ENCODE peak calls at places on chromosome 6, in ten cellular contexts. One of them, this sample, is unnamed. For H3K36me3, the result is how much of the 10 kb centered on the place peaks cover.

GRCh38 chr6:57182017-57182432 is 9.9 kb downstream of the BAG2 start:
- DNase-seq in RWPE2: no peak
- DNase-seq in psoas muscle: no peak
- DNase-seq in lower lobe of right lung: no peak
- DNase-seq in NT2/D1: no peak
- DNase-seq in tibial artery: no peak
- DNase-seq in CD8-positive, alpha-beta T cell: no peak
- DNase-seq in PC-9: no peak
- DNase-seq in GM23248: no peak
- DNase-seq in left lung: no peak
- DNase-seq in this sample: no peak

GRCh38 chr6:137666202-137666774 is 172.1 kb upstream of the OLIG3 start:
- DNase-seq in tibial artery: no peak
- DNase-seq in lower lobe of right lung: no peak
- DNase-seq in GM23248: no peak
- DNase-seq in CD8-positive, alpha-beta T cell: no peak
- DNase-seq in NT2/D1: no peak
- DNase-seq in RWPE2: no peak
- DNase-seq in PC-9: no peak
- DNase-seq in left lung: no peak
- DNase-seq in psoas muscle: no peak
- DNase-seq in this sample: no peak

GRCh38 chr6:75145976-75146375 is 59.9 kb downstream of the COL12A1 start:
- DNase-seq in tibial artery: no peak
- DNase-seq in CD8-positive, alpha-beta T cell: no peak
- DNase-seq in lower lobe of right lung: no peak
- DNase-seq in RWPE2: no peak
- DNase-seq in left lung: no peak
- DNase-seq in PC-9: no peak
- DNase-seq in psoas muscle: no peak
- DNase-seq in GM23248: no peak
- DNase-seq in NT2/D1: no peak
- DNase-seq in this sample: no peak

GRCh38 chr6:113684382-113684901 is 172.7 kb upstream of the MARCKS start:
- DNase-seq in NT2/D1: no peak
- DNase-seq in tibial artery: no peak
- DNase-seq in GM23248: peak
- DNase-seq in PC-9: peak
- DNase-seq in CD8-positive, alpha-beta T cell: no peak
- DNase-seq in RWPE2: no peak
- DNase-seq in left lung: no peak
- DNase-seq in lower lobe of right lung: no peak
- DNase-seq in psoas muscle: no peak
- DNase-seq in this sample: no peak

GRCh38 chr6:89794324-89794723 is 25.3 kb downstream of the MDN1 start:
- DNase-seq in lower lobe of right lung: no peak
- DNase-seq in RWPE2: no peak
- DNase-seq in PC-9: no peak
- DNase-seq in left lung: no peak
- DNase-seq in psoas muscle: no peak
- DNase-seq in CD8-positive, alpha-beta T cell: no peak
- DNase-seq in tibial artery: no peak
- DNase-seq in NT2/D1: no peak
- DNase-seq in GM23248: no peak
- DNase-seq in this sample: no peak

GRCh38 chr6:170099387-170099786 is 191.5 kb downstream of the DLL1 start:
- DNase-seq in psoas muscle: no peak
- DNase-seq in left lung: no peak
- DNase-seq in lower lobe of right lung: no peak
- DNase-seq in RWPE2: no peak
- DNase-seq in CD8-positive, alpha-beta T cell: no peak
- DNase-seq in NT2/D1: no peak
- DNase-seq in PC-9: no peak
- DNase-seq in GM23248: no peak
- DNase-seq in tibial artery: peak
- DNase-seq in this sample: peak

GRCh38 chr6:39791850-39792500 is at the start of gene DAAM2:
- DNase-seq in GM23248: peak
- DNase-seq in NT2/D1: no peak
- DNase-seq in lower lobe of right lung: peak
- DNase-seq in CD8-positive, alpha-beta T cell: no peak
- DNase-seq in left lung: peak
- DNase-seq in psoas muscle: peak
- DNase-seq in PC-9: no peak
- DNase-seq in RWPE2: no peak
- DNase-seq in tibial artery: peak
- DNase-seq in this sample: peak

GRCh38 chr6:41626917-41627316 is 11.4 kb upstream of the MDFI start:
- DNase-seq in tibial artery: peak
- DNase-seq in NT2/D1: no peak
- DNase-seq in lower lobe of right lung: peak
- DNase-seq in PC-9: no peak
- DNase-seq in CD8-positive, alpha-beta T cell: no peak
- DNase-seq in RWPE2: no peak
- DNase-seq in GM23248: no peak
- DNase-seq in left lung: no peak
- DNase-seq in psoas muscle: no peak
- DNase-seq in this sample: peak

GRCh38 chr6:167275001-167275400 is 16.1 kb upstream of the UNC93A start:
- DNase-seq in lower lobe of right lung: no peak
- DNase-seq in PC-9: no peak
- DNase-seq in tibial artery: no peak
- DNase-seq in GM23248: no peak
- DNase-seq in CD8-positive, alpha-beta T cell: no peak
- DNase-seq in NT2/D1: no peak
- DNase-seq in RWPE2: no peak
- DNase-seq in left lung: no peak
- DNase-seq in psoas muscle: no peak
- DNase-seq in this sample: no peak

GRCh38 chr6:109445382-109445781 is 4.9 kb downstream of the SMPD2 start:
- DNase-seq in RWPE2: no peak
- DNase-seq in GM23248: peak
- DNase-seq in NT2/D1: no peak
- DNase-seq in left lung: no peak
- DNase-seq in psoas muscle: no peak
- DNase-seq in tibial artery: no peak
- DNase-seq in PC-9: no peak
- DNase-seq in lower lobe of right lung: no peak
- DNase-seq in CD8-positive, alpha-beta T cell: no peak
- DNase-seq in this sample: no peak
- H3K36me3 ChIP-seq in RWPE2: under half
- H3K36me3 ChIP-seq in GM23248: under half
- H3K36me3 ChIP-seq in NT2/D1: half or more
- H3K36me3 ChIP-seq in left lung: half or more
- H3K36me3 ChIP-seq in psoas muscle: under half
- H3K36me3 ChIP-seq in tibial artery: under half
- H3K36me3 ChIP-seq in PC-9: under half
- H3K36me3 ChIP-seq in lower lobe of right lung: under half
- H3K36me3 ChIP-seq in CD8-positive, alpha-beta T cell: under half
- H3K36me3 ChIP-seq in this sample: under half

GRCh38 chr6:44001318-44001868 is 125.9 kb downstream of the MRPL14 start:
- DNase-seq in NT2/D1: peak
- DNase-seq in psoas muscle: no peak
- DNase-seq in left lung: no peak
- DNase-seq in GM23248: peak
- DNase-seq in lower lobe of right lung: peak
- DNase-seq in PC-9: peak
- DNase-seq in tibial artery: peak
- DNase-seq in RWPE2: no peak
- DNase-seq in CD8-positive, alpha-beta T cell: no peak
- DNase-seq in this sample: peak
- H3K4me3 ChIP-seq in NT2/D1: peak
- H3K4me3 ChIP-seq in psoas muscle: no peak
- H3K4me3 ChIP-seq in left lung: peak
- H3K4me3 ChIP-seq in GM23248: no peak
- H3K4me3 ChIP-seq in lower lobe of right lung: peak
- H3K4me3 ChIP-seq in PC-9: peak
- H3K4me3 ChIP-seq in tibial artery: no peak
- H3K4me3 ChIP-seq in RWPE2: no peak
- H3K4me3 ChIP-seq in CD8-positive, alpha-beta T cell: no peak
- H3K4me3 ChIP-seq in this sample: no peak

DNA sequence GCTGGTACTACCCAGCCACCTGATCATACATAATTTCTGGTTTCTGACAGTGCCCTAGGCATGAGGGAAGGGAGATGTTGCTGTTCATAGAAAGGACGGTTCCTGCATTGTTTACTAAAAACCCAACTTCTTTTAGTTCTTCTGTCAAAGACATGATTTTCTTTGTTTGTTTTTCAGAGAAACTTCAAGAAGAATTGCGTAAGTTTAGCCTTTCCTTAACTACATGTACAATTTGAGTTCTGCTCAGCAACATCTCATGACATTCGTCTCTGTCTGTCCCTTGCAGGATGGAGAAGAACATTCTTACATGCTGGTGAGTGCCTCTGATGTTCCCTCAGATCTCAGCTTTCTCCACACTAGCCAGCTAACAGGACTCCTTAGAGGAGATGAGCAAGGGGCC is 8.0 kb downstream of the BTN2A1 start:
- DNase-seq in NT2/D1: no peak
- DNase-seq in left lung: no peak
- DNase-seq in PC-9: no peak
- DNase-seq in CD8-positive, alpha-beta T cell: no peak
- DNase-seq in psoas muscle: no peak
- DNase-seq in RWPE2: no peak
- DNase-seq in GM23248: no peak
- DNase-seq in tibial artery: no peak
- DNase-seq in lower lobe of right lung: no peak
- DNase-seq in this sample: no peak
- H3K36me3 ChIP-seq in NT2/D1: half or more
- H3K36me3 ChIP-seq in left lung: half or more
- H3K36me3 ChIP-seq in PC-9: under half
- H3K36me3 ChIP-seq in CD8-positive, alpha-beta T cell: half or more
- H3K36me3 ChIP-seq in psoas muscle: half or more
- H3K36me3 ChIP-seq in RWPE2: half or more
- H3K36me3 ChIP-seq in GM23248: half or more
- H3K36me3 ChIP-seq in tibial artery: half or more
- H3K36me3 ChIP-seq in lower lobe of right lung: half or more
- H3K36me3 ChIP-seq in this sample: under half

GRCh38 chr6:43092635-43093034 is 16.5 kb downstream of the PTK7 start:
- DNase-seq in tibial artery: no peak
- DNase-seq in psoas muscle: no peak
- DNase-seq in NT2/D1: no peak
- DNase-seq in GM23248: no peak
- DNase-seq in PC-9: no peak
- DNase-seq in lower lobe of right lung: no peak
- DNase-seq in RWPE2: no peak
- DNase-seq in CD8-positive, alpha-beta T cell: no peak
- DNase-seq in left lung: no peak
- DNase-seq in this sample: no peak
- H3K4me3 ChIP-seq in tibial artery: no peak
- H3K4me3 ChIP-seq in psoas muscle: no peak
- H3K4me3 ChIP-seq in NT2/D1: no peak
- H3K4me3 ChIP-seq in GM23248: no peak
- H3K4me3 ChIP-seq in PC-9: no peak
- H3K4me3 ChIP-seq in lower lobe of right lung: no peak
- H3K4me3 ChIP-seq in RWPE2: no peak
- H3K4me3 ChIP-seq in CD8-positive, alpha-beta T cell: no peak
- H3K4me3 ChIP-seq in left lung: no peak
- H3K4me3 ChIP-seq in this sample: no peak

GRCh38 chr6:35477028-35477427 is 8.8 kb downstream of the RPL10A start:
- DNase-seq in psoas muscle: no peak
- DNase-seq in lower lobe of right lung: no peak
- DNase-seq in tibial artery: no peak
- DNase-seq in left lung: no peak
- DNase-seq in PC-9: no peak
- DNase-seq in GM23248: no peak
- DNase-seq in RWPE2: no peak
- DNase-seq in NT2/D1: no peak
- DNase-seq in CD8-positive, alpha-beta T cell: no peak
- DNase-seq in this sample: no peak
- H3K36me3 ChIP-seq in psoas muscle: half or more
- H3K36me3 ChIP-seq in lower lobe of right lung: half or more
- H3K36me3 ChIP-seq in tibial artery: half or more
- H3K36me3 ChIP-seq in left lung: half or more
- H3K36me3 ChIP-seq in PC-9: under half
- H3K36me3 ChIP-seq in GM23248: under half
- H3K36me3 ChIP-seq in RWPE2: under half
- H3K36me3 ChIP-seq in NT2/D1: half or more
- H3K36me3 ChIP-seq in CD8-positive, alpha-beta T cell: under half
- H3K36me3 ChIP-seq in this sample: under half

GRCh38 chr6:110813813-110814487 is 1.3 kb downstream of the CDK19 start:
- DNase-seq in RWPE2: no peak
- DNase-seq in psoas muscle: no peak
- DNase-seq in lower lobe of right lung: no peak
- DNase-seq in CD8-positive, alpha-beta T cell: no peak
- DNase-seq in GM23248: no peak
- DNase-seq in left lung: no peak
- DNase-seq in tibial artery: no peak
- DNase-seq in NT2/D1: no peak
- DNase-seq in PC-9: no peak
- DNase-seq in this sample: no peak

GRCh38 chr6:110811187-110811586 is 4.1 kb downstream of the CDK19 start:
- DNase-seq in left lung: no peak
- DNase-seq in CD8-positive, alpha-beta T cell: no peak
- DNase-seq in lower lobe of right lung: no peak
- DNase-seq in RWPE2: no peak
- DNase-seq in NT2/D1: no peak
- DNase-seq in GM23248: no peak
- DNase-seq in psoas muscle: no peak
- DNase-seq in PC-9: no peak
- DNase-seq in tibial artery: no peak
- DNase-seq in this sample: no peak

GRCh38 chr6:110814488-110815259 is 595 bp downstream of the CDK19 start:
- DNase-seq in CD8-positive, alpha-beta T cell: peak
- DNase-seq in tibial artery: peak
- DNase-seq in psoas muscle: peak
- DNase-seq in lower lobe of right lung: peak
- DNase-seq in GM23248: peak
- DNase-seq in PC-9: no peak
- DNase-seq in RWPE2: peak
- DNase-seq in left lung: peak
- DNase-seq in NT2/D1: no peak
- DNase-seq in this sample: peak

GRCh38 chr6:110813338-110813737 is 1.9 kb downstream of the CDK19 start:
- DNase-seq in tibial artery: no peak
- DNase-seq in PC-9: no peak
- DNase-seq in psoas muscle: no peak
- DNase-seq in lower lobe of right lung: no peak
- DNase-seq in NT2/D1: no peak
- DNase-seq in left lung: no peak
- DNase-seq in CD8-positive, alpha-beta T cell: no peak
- DNase-seq in GM23248: no peak
- DNase-seq in RWPE2: no peak
- DNase-seq in this sample: no peak

DNA sequence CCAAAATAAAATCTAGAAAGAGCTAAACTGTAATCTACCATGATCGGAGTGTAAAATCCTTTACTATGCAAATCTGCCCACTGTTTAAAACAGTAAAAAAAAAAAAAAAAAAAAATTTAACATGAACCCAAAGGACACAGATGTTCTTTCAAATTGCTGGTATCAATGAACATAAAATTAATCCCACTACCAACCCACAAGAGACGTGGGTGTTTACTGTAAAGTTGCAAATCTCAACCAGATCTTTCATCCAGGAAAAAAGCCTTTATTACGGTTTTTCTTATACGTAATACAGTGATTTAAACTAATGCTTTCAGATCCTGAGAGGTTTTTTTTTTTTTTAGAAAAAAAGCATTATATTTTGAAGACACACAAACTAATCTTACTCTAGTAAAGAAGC is 2.5 kb downstream of the CDK19 start:
- DNase-seq in CD8-positive, alpha-beta T cell: no peak
- DNase-seq in psoas muscle: no peak
- DNase-seq in tibial artery: no peak
- DNase-seq in left lung: no peak
- DNase-seq in GM23248: no peak
- DNase-seq in NT2/D1: no peak
- DNase-seq in RWPE2: no peak
- DNase-seq in lower lobe of right lung: no peak
- DNase-seq in PC-9: no peak
- DNase-seq in this sample: no peak
- H3K4me3 ChIP-seq in CD8-positive, alpha-beta T cell: no peak
- H3K4me3 ChIP-seq in psoas muscle: no peak
- H3K4me3 ChIP-seq in tibial artery: no peak
- H3K4me3 ChIP-seq in left lung: no peak
- H3K4me3 ChIP-seq in GM23248: no peak
- H3K4me3 ChIP-seq in NT2/D1: no peak
- H3K4me3 ChIP-seq in RWPE2: no peak
- H3K4me3 ChIP-seq in lower lobe of right lung: no peak
- H3K4me3 ChIP-seq in PC-9: peak
- H3K4me3 ChIP-seq in this sample: no peak